ENCODE peak calls at places on chromosomes 7 and 10, in six cellular contexts. One of them, this sample, is unnamed.

GRCh38 chr10:76001461-76001860 is 570.0 kb downstream of the LRMDA start:
- DNase-seq in choroid plexus epithelial cell: no peak
- DNase-seq in activated CD8-positive, alpha-beta T cell treated with anti-CD3 and anti-CD28 coated beads for 36 hours: no peak
- DNase-seq in GM12865: no peak
- DNase-seq in Calu3: no peak
- DNase-seq in stomach: no peak
- DNase-seq in this sample: no peak

GRCh38 chr7:134378562-134378961 is 61.8 kb upstream of the SLC35B4 start:
- DNase-seq in choroid plexus epithelial cell: no peak
- DNase-seq in activated CD8-positive, alpha-beta T cell treated with anti-CD3 and anti-CD28 coated beads for 36 hours: no peak
- DNase-seq in GM12865: peak
- DNase-seq in Calu3: no peak
- DNase-seq in stomach: no peak
- DNase-seq in this sample: no peak

GRCh38 chr7:129669901-129670300 is 58.4 kb downstream of the NRF1 start:
- DNase-seq in choroid plexus epithelial cell: no peak
- DNase-seq in activated CD8-positive, alpha-beta T cell treated with anti-CD3 and anti-CD28 coated beads for 36 hours: no peak
- DNase-seq in GM12865: no peak
- DNase-seq in Calu3: no peak
- DNase-seq in stomach: no peak
- DNase-seq in this sample: no peak

GRCh38 chr10:71266918-71267442 is 52.1 kb upstream of the SLC29A3 start:
- DNase-seq in choroid plexus epithelial cell: no peak
- DNase-seq in activated CD8-positive, alpha-beta T cell treated with anti-CD3 and anti-CD28 coated beads for 36 hours: no peak
- DNase-seq in GM12865: no peak
- DNase-seq in Calu3: no peak
- DNase-seq in stomach: no peak
- DNase-seq in this sample: no peak

GRCh38 chr7:157412021-157412443 is 75.2 kb downstream of the DNAJB6 start:
- DNase-seq in choroid plexus epithelial cell: peak
- DNase-seq in activated CD8-positive, alpha-beta T cell treated with anti-CD3 and anti-CD28 coated beads for 36 hours: peak
- DNase-seq in GM12865: no peak
- DNase-seq in Calu3: no peak
- DNase-seq in stomach: no peak
- DNase-seq in this sample: no peak

GRCh38 chr10:34850558-34850957 is 35.5 kb upstream of the PARD3 start:
- DNase-seq in choroid plexus epithelial cell: no peak
- DNase-seq in activated CD8-positive, alpha-beta T cell treated with anti-CD3 and anti-CD28 coated beads for 36 hours: no peak
- DNase-seq in GM12865: no peak
- DNase-seq in Calu3: no peak
- DNase-seq in stomach: no peak
- DNase-seq in this sample: no peak

GRCh38 chr7:93060025-93060424 is 57.8 kb downstream of the SAMD9 start:
- DNase-seq in choroid plexus epithelial cell: no peak
- DNase-seq in activated CD8-positive, alpha-beta T cell treated with anti-CD3 and anti-CD28 coated beads for 36 hours: no peak
- DNase-seq in GM12865: no peak
- DNase-seq in Calu3: no peak
- DNase-seq in stomach: no peak
- DNase-seq in this sample: no peak

GRCh38 chr10:29657719-29658274 is 23.0 kb upstream of the SVIL start:
- DNase-seq in choroid plexus epithelial cell: no peak
- DNase-seq in activated CD8-positive, alpha-beta T cell treated with anti-CD3 and anti-CD28 coated beads for 36 hours: peak
- DNase-seq in GM12865: no peak
- DNase-seq in Calu3: no peak
- DNase-seq in stomach: no peak
- DNase-seq in this sample: no peak

GRCh38 chr10:71243756-71244637 is 31.6 kb downstream of the UNC5B start:
- DNase-seq in choroid plexus epithelial cell: no peak
- DNase-seq in activated CD8-positive, alpha-beta T cell treated with anti-CD3 and anti-CD28 coated beads for 36 hours: no peak
- DNase-seq in GM12865: no peak
- DNase-seq in Calu3: no peak
- DNase-seq in stomach: no peak
- DNase-seq in this sample: no peak

DNA sequence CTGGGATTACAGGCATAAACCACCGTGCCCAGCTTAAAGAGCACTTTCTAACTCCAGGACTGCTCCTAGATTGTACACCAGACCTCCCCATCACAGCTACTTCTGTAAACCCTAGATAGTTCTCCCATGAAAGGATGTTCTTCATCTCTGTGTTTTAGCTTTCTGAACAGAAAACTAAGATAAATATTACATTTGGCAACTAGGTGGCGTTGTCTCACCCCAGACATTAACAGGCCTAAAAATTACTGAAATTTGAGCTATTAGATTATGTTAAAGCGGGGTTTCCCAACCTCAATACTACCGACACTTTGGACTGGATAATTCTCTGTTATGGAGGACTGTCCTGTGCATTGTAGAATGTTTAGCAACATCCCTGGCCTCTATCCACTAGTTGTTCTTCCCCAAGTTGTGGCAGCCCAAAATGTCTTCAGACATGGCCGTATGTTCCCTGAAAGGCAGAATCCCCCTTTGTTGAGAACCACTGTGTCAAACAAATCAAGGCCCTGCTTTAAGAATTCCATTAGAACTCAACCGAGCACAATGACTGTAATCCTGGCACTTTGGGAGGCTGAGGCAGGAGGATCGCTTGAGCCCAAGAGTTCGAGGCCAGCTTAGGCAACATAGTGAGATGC is 19.1 kb downstream of the ATOH7 start:
- DNase-seq in choroid plexus epithelial cell: peak
- DNase-seq in activated CD8-positive, alpha-beta T cell treated with anti-CD3 and anti-CD28 coated beads for 36 hours: no peak
- DNase-seq in GM12865: peak
- DNase-seq in Calu3: no peak
- DNase-seq in stomach: no peak
- DNase-seq in this sample: peak
- TF ChIP-seq CTCF in choroid plexus epithelial cell: peak
- TF ChIP-seq CTCF in activated CD8-positive, alpha-beta T cell treated with anti-CD3 and anti-CD28 coated beads for 36 hours: peak
- TF ChIP-seq CTCF in GM12865: peak
- TF ChIP-seq CTCF in Calu3: peak
- TF ChIP-seq CTCF in stomach: peak
- TF ChIP-seq CTCF in this sample: peak

GRCh38 chr7:21383833-21384220 is 44.1 kb upstream of the SP4 start:
- DNase-seq in choroid plexus epithelial cell: no peak
- DNase-seq in activated CD8-positive, alpha-beta T cell treated with anti-CD3 and anti-CD28 coated beads for 36 hours: no peak
- DNase-seq in GM12865: peak
- DNase-seq in Calu3: no peak
- DNase-seq in stomach: no peak
- DNase-seq in this sample: no peak
- TF ChIP-seq CTCF in choroid plexus epithelial cell: no peak
- TF ChIP-seq CTCF in activated CD8-positive, alpha-beta T cell treated with anti-CD3 and anti-CD28 coated beads for 36 hours: no peak
- TF ChIP-seq CTCF in GM12865: no peak
- TF ChIP-seq CTCF in Calu3: no peak
- TF ChIP-seq CTCF in stomach: no peak
- TF ChIP-seq CTCF in this sample: no peak

GRCh38 chr10:72331575-72332422 is 22.9 kb downstream of the DNAJB12 start:
- DNase-seq in choroid plexus epithelial cell: peak
- DNase-seq in activated CD8-positive, alpha-beta T cell treated with anti-CD3 and anti-CD28 coated beads for 36 hours: peak
- DNase-seq in GM12865: peak
- DNase-seq in Calu3: peak
- DNase-seq in stomach: peak
- DNase-seq in this sample: peak
- TF ChIP-seq CTCF in choroid plexus epithelial cell: peak
- TF ChIP-seq CTCF in activated CD8-positive, alpha-beta T cell treated with anti-CD3 and anti-CD28 coated beads for 36 hours: no peak
- TF ChIP-seq CTCF in GM12865: peak
- TF ChIP-seq CTCF in Calu3: peak
- TF ChIP-seq CTCF in stomach: peak
- TF ChIP-seq CTCF in this sample: no peak

GRCh38 chr7:151085329-151085690 is 965 bp upstream of the AGAP3 start:
- DNase-seq in choroid plexus epithelial cell: no peak
- DNase-seq in activated CD8-positive, alpha-beta T cell treated with anti-CD3 and anti-CD28 coated beads for 36 hours: no peak
- DNase-seq in GM12865: no peak
- DNase-seq in Calu3: no peak
- DNase-seq in stomach: no peak
- DNase-seq in this sample: no peak
- TF ChIP-seq CTCF in choroid plexus epithelial cell: no peak
- TF ChIP-seq CTCF in activated CD8-positive, alpha-beta T cell treated with anti-CD3 and anti-CD28 coated beads for 36 hours: no peak
- TF ChIP-seq CTCF in GM12865: no peak
- TF ChIP-seq CTCF in Calu3: no peak
- TF ChIP-seq CTCF in stomach: no peak
- TF ChIP-seq CTCF in this sample: no peak

DNA sequence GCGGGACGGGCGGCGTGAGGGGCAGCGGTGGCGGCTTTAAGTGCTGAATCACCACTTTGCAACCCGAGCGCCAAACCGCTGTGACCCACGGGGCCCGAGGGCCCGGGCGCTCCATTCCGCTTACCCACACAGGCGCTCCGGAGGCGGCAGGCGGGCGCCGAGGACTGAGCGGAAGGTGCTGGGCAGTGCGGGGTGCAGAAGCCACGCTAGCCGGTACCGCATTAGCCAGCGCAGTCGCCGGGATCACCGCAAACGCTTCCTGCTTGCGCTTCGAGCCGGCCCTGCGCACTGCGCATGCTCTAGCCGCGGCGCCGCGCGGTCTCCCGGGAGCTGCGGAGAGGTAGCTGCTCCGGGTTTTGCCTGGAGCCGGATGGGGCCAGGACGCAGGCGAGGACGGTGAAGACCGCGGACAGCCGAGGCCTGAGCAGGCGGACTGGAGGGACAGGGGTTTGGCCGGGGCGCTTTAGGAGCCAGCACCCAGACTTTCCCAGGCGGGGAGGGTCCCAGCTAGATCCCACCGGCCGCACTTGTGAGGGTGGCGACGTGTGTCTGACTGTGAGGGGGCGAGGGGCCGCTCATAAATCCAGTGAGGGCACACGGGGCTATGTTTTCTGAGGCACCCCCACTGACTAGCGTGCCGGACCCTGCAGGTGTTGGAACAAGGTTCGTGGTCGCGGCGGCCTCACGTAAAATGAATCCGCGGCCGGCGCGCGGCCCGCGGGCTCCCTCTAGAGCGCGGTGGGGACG is at the start of gene IDE:
- DNase-seq in choroid plexus epithelial cell: peak
- DNase-seq in activated CD8-positive, alpha-beta T cell treated with anti-CD3 and anti-CD28 coated beads for 36 hours: peak
- DNase-seq in GM12865: peak
- DNase-seq in Calu3: peak
- DNase-seq in stomach: peak
- DNase-seq in this sample: peak
- TF ChIP-seq CTCF in choroid plexus epithelial cell: peak
- TF ChIP-seq CTCF in activated CD8-positive, alpha-beta T cell treated with anti-CD3 and anti-CD28 coated beads for 36 hours: no peak
- TF ChIP-seq CTCF in GM12865: peak
- TF ChIP-seq CTCF in Calu3: peak
- TF ChIP-seq CTCF in stomach: peak
- TF ChIP-seq CTCF in this sample: peak

DNA sequence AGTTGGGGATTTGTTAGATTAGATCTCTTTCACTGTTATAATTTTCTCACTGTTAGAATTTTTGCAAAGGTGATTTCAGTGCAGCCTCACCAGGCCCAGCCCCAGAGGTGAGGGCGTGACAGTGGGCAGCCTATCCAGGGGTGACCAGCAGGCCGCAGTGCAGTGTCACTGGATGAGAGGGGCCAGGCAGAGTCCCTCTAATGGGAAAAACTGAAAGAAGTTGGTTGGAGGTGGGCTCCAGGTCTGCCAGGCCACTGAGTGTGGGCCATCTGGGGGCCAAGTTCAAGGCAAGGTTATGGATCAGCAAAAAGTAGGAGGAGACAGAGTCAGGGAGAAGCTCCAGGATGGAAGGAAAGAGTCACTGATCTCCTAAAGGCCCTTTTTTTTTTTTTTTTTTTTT is 90.5 kb upstream of the SDK1 start:
- DNase-seq in choroid plexus epithelial cell: no peak
- DNase-seq in activated CD8-positive, alpha-beta T cell treated with anti-CD3 and anti-CD28 coated beads for 36 hours: no peak
- DNase-seq in GM12865: no peak
- DNase-seq in Calu3: no peak
- DNase-seq in stomach: no peak
- DNase-seq in this sample: no peak
- TF ChIP-seq CTCF in choroid plexus epithelial cell: no peak
- TF ChIP-seq CTCF in activated CD8-positive, alpha-beta T cell treated with anti-CD3 and anti-CD28 coated beads for 36 hours: no peak
- TF ChIP-seq CTCF in GM12865: no peak
- TF ChIP-seq CTCF in Calu3: no peak
- TF ChIP-seq CTCF in stomach: no peak
- TF ChIP-seq CTCF in this sample: no peak

GRCh38 chr7:4996696-4997222 is 37.8 kb upstream of the MMD2 start:
- DNase-seq in choroid plexus epithelial cell: no peak
- DNase-seq in activated CD8-positive, alpha-beta T cell treated with anti-CD3 and anti-CD28 coated beads for 36 hours: no peak
- DNase-seq in GM12865: no peak
- DNase-seq in Calu3: no peak
- DNase-seq in stomach: no peak
- DNase-seq in this sample: no peak
- TF ChIP-seq CTCF in choroid plexus epithelial cell: no peak
- TF ChIP-seq CTCF in activated CD8-positive, alpha-beta T cell treated with anti-CD3 and anti-CD28 coated beads for 36 hours: no peak
- TF ChIP-seq CTCF in GM12865: no peak
- TF ChIP-seq CTCF in Calu3: no peak
- TF ChIP-seq CTCF in stomach: no peak
- TF ChIP-seq CTCF in this sample: no peak